ENCODE peak calls at places on chromosomes 4 and X, in seven cellular contexts. C, N, H, B, I, X and S are unnamed samples.
A peak's percentile ranks its signal among the peaks of the same experiment; 100 is the strongest.

GRCh38 chr4:66372706-66373105 is 702.4 kb upstream of the EPHA5 start:
- DNase-seq in C (no peak), N (no peak), H (no peak), B (no peak), I (no peak), X (no peak), S (no peak)

GRCh38 chr4:98639523-98639922 is 18.9 kb downstream of the TSPAN5 start:
- DNase-seq in C (no peak), N (no peak), H (no peak), B (no peak), I (no peak), X (no peak), S (no peak)

GRCh38 chrX:151712253-151712652 is 3.6 kb upstream of the FATE1 start:
- DNase-seq in C (no peak), N (no peak), H (no peak), B (no peak), I (no peak), X (no peak), S (no peak)

GRCh38 chr4:36343501-36343900 is 62.1 kb downstream of the DTHD1 start:
- DNase-seq in C (no peak), N (no peak), H (no peak), B (no peak), I (no peak), X (no peak), S (no peak)

GRCh38 chrX:856901-857300 is 226.3 kb downstream of the SHOX start:
- DNase-seq in C (peak; percentile 13), N (no peak), H (no peak), B (no peak), I (no peak), X (no peak), S (no peak)

GRCh38 chrX:37060999-37061398 is 52.8 kb downstream of the FAM47C start:
- DNase-seq in C (peak; percentile 50), N (no peak), H (peak; percentile 2), B (peak; percentile 10), I (no peak), X (no peak), S (no peak)

GRCh38 chr4:159117564-159117963 is 14.7 kb downstream of the RAPGEF2 start:
- DNase-seq in C (no peak), N (no peak), H (no peak), B (no peak), I (no peak), X (no peak), S (no peak)

GRCh38 chrX:153800746-153801145 is 6.3 kb downstream of the SSR4 start:
- DNase-seq in C (no peak), N (no peak), H (no peak), B (no peak), I (no peak), X (no peak), S (no peak)

GRCh38 chrX:40325161-40325560 is 227.4 kb upstream of the BCOR start:
- DNase-seq in C (no peak), N (no peak), H (no peak), B (no peak), I (no peak), X (no peak), S (no peak)

GRCh38 chrX:154484255-154485149 is 1.9 kb downstream of the UBL4A start:
- DNase-seq in C (peak; percentile 37), N (no peak), H (no peak), B (no peak), I (no peak), X (no peak), S (no peak)

GRCh38 chr4:118557298-118557851 is 127.8 kb upstream of the METTL14 start:
- DNase-seq in C (peak; percentile 90), N (no peak), H (peak; percentile 2), B (peak; percentile 44), I (no peak), X (no peak), S (peak; percentile 58)

GRCh38 chr4:153152453-153153338 is 51.5 kb upstream of the TRIM2 start:
- DNase-seq in C (peak; percentile 66), N (peak; percentile 83), H (no peak), B (peak; percentile 92), I (peak; percentile 87), X (peak; percentile 36), S (peak; percentile 23)

GRCh38 chr4:100539706-100540105 is 21.9 kb upstream of the EMCN start:
- DNase-seq in C (peak; percentile 11), N (no peak), H (no peak), B (peak; percentile 47), I (no peak), X (no peak), S (no peak)

GRCh38 chr4:140005699-140006098 is 148.3 kb downstream of the MAML3 start:
- DNase-seq in C (no peak), N (no peak), H (no peak), B (no peak), I (no peak), X (no peak), S (no peak)

GRCh38 chr4:1654216-1654945 is 29.7 kb downstream of the FAM53A start:
- DNase-seq in C (no peak), N (no peak), H (no peak), B (no peak), I (no peak), X (no peak), S (no peak)

GRCh38 chr4:151204925-151205524 is 71.9 kb upstream of the PRSS48 start:
- DNase-seq in C (no peak), N (no peak), H (no peak), B (no peak), I (no peak), X (no peak), S (no peak)

GRCh38 chrX:5650904-5651303 is 577.8 kb downstream of the NLGN4X start:
- DNase-seq in C (no peak), N (no peak), H (no peak), B (no peak), I (no peak), X (no peak), S (no peak)

GRCh38 chr4:36003051-36003450 is 241.3 kb downstream of the ARAP2 start:
- DNase-seq in C (no peak), N (peak; percentile 58), H (no peak), B (no peak), I (no peak), X (no peak), S (no peak)

GRCh38 chrX:16160729-16161128 is 6.6 kb upstream of the MAGEB17 start:
- DNase-seq in C (no peak), N (no peak), H (peak; percentile 49), B (no peak), I (no peak), X (no peak), S (no peak)

GRCh38 chrX:134780908-134781307 is 122.6 kb upstream of the PLAC1 start:
- DNase-seq in C (no peak), N (no peak), H (no peak), B (no peak), I (no peak), X (no peak), S (no peak)

GRCh38 chrX:134776844-134777370 is 118.6 kb upstream of the PLAC1 start:
- DNase-seq in C (no peak), N (no peak), H (no peak), B (no peak), I (no peak), X (no peak), S (no peak)

DNA sequence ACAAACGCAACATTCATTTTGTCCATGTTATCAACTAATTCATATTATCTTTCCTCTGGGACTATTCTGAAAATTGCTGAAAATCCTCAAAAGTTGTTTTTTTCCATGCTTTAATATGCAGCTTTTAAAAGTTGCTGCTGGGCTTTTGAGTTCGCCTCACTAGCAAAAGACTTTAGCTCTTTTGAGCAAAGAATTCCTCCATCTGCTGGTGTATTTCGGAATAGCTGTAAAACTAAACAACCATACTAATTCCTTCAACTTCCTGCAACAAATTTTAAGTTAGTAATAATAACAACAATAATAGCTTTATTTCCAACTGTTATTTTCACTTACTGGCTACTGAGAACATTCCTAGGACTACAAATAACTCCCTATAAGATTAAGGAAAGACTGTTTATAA is 124.5 kb upstream of the PLAC1 start:
- DNase-seq in C (peak; percentile 43), N (no peak), H (no peak), B (no peak), I (no peak), X (no peak), S (no peak)
- TF ChIP-seq CTCF in C (peak; percentile 42), N (peak; percentile 49), H (peak; percentile 27), B (peak; percentile 55), I (no peak), X (peak; percentile 7), S (peak; percentile 34)

DNA sequence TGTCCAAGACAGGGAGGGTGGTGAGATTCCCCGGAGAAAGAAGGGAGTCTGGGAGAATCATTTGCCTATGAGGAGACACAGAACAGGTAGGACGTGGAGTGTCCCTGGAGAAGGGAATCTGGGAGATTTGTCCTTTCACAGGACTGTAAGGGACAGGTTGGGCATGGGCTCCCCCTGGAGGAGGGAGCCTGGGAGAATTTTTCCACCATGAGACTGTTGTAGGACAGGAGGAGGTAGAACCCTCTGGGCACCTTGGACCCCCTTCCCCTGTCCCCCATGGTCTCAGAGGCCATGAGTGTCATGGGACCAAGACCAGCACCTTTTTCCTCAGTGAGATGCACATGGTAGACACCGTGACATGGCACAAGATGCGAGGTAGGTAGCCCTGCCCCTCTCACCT is 2.8 kb downstream of the PORCN start:
- DNase-seq in C (no peak), N (no peak), H (no peak), B (no peak), I (no peak), X (no peak), S (no peak)
- TF ChIP-seq CTCF in C (peak; percentile 52), N (no peak), H (peak; percentile 45), B (peak; percentile 48), I (no peak), X (no peak), S (no peak)

DNA sequence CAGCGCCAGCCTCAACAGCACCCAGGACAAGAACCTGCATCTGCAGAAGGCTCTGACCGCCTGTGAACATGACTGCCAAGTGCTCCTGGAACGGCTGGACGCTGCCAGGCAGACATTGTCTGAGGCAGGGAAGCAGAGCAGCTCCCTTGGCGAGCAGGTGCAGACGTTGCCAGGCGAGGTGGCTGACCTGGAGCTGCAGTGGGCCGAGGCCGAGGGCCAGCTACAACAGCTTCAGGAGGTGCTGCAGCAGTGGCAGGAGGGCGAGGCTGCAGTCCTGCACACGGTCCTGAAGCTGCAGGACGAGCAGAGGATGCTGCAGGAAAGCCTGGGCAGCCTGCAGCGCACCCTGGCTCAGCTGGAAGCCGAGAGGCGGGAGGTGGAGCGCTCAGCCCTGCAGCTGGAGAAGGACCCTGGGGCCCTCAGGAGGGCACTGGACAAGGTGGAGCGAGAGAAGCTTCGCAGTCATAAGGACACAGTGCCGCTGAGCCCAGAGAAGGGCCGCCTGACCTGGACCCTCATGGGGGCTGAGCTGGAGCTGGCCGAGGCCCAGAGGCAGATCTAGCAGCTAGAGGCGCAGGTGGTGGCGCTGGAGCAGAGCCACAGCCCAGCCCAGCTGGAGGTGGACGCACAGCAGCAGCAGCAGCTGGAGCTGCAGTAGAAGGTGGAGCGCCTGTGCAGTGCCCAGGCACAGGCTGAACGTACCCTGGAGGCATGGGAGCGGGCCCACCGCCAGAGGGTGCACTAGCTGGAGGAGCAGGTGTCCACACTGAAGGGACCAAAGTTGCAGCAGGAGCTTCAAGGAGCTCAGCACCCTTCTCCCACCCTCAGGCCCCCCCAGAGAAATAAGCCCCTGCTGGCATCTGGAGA is 16.4 kb downstream of the SMIM10L2A start:
- DNase-seq in C (no peak), N (peak; percentile 31), H (no peak), B (no peak), I (peak; percentile 68), X (no peak), S (no peak)
- TF ChIP-seq CTCF in C (peak; percentile 17), N (no peak), H (no peak), B (no peak), I (no peak), X (no peak), S (no peak)

DNA sequence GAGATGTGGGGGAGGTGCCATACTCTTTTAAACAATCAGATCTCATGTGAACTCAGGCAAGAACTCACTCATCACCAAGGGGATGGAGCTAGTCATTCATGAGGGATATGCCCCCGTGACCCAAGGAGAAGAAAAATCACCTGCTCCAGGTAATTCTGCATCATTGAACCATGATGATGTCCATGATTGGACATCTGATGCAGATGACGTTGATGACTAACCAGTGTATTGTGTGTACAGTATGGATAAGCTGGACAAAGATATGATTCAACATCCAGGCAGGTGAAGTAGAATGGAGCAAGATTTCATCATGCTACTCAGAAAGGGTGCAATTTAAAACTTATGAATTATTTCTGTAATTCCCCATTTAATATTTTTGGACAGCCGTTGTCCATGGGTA is 286.4 kb upstream of the SMIM31 start:
- DNase-seq in C (no peak), N (no peak), H (no peak), B (no peak), I (no peak), X (no peak), S (no peak)
- TF ChIP-seq CTCF in C (no peak), N (no peak), H (no peak), B (no peak), I (no peak), X (no peak), S (no peak)